ENCODE peak calls at places on chromosomes 5 and 9, in four cellular contexts. F is DMS153; E is fibroblast of lung; N is stimulated activated CD4-positive, alpha-beta T cell treated with anti-CD3 and anti-CD28 coated beads, TNF-alpha, amount 100 ng/mL, for 4 hours. T is an unnamed sample.

GRCh38 chr5:39661026-39661779 is 236.4 kb upstream of the DAB2 start:
- DNase-seq in F (no peak), E (peak), N (no peak), T (no peak)

GRCh38 chr5:54205918-54206317 is 104.5 kb downstream of the ARL15 start:
- DNase-seq in F (no peak), E (no peak), N (no peak), T (no peak)

GRCh38 chr5:144139586-144139985 is 30.9 kb downstream of the YIPF5 start:
- DNase-seq in F (no peak), E (peak), N (no peak), T (no peak)

GRCh38 chr5:158812381-158812780 is 287.3 kb downstream of the EBF1 start:
- DNase-seq in F (no peak), E (no peak), N (peak), T (no peak)

GRCh38 chr5:147481376-147481775 is 28.5 kb downstream of the DPYSL3 start:
- DNase-seq in F (no peak), E (peak), N (no peak), T (no peak)

GRCh38 chr5:133398646-133399081 is 213.7 kb downstream of the FSTL4 start:
- DNase-seq in F (no peak), E (no peak), N (no peak), T (no peak)

GRCh38 chr9:21326526-21327139 is 8.6 kb downstream of the KLHL9 start:
- DNase-seq in F (peak), E (peak), N (no peak), T (no peak)

GRCh38 chr9:128190516-128191405 is 611 bp downstream of the CIZ1 start:
- DNase-seq in F (no peak), E (peak), N (no peak), T (no peak)

GRCh38 chr5:92599217-92599810 is 981.7 kb downstream of the NR2F1-AS1 start:
- DNase-seq in F (peak), E (no peak), N (no peak), T (no peak)

GRCh38 chr5:10856646-10857332 is 95.8 kb upstream of the DAP start:
- DNase-seq in F (no peak), E (peak), N (peak), T (no peak)

GRCh38 chr5:59542841-59543825 is 350.4 kb downstream of the PDE4D start:
- DNase-seq in F (peak), E (peak), N (no peak), T (no peak)

GRCh38 chr5:112684737-112685136 is 52.9 kb upstream of the APC start:
- DNase-seq in F (no peak), E (no peak), N (no peak), T (no peak)

GRCh38 chr5:98490348-98490747 is 283.1 kb upstream of the RGMB start:
- DNase-seq in F (no peak), E (no peak), N (no peak), T (no peak)

GRCh38 chr5:126544087-126544740 is 50.8 kb downstream of the ALDH7A1 start:
- DNase-seq in F (no peak), E (peak), N (no peak), T (no peak)

GRCh38 chr5:143208781-143209510 is 194.5 kb downstream of the NR3C1 start:
- DNase-seq in F (no peak), E (no peak), N (no peak), T (no peak)

GRCh38 chr5:33936004-33936380 is 194 bp upstream of the RXFP3 start:
- DNase-seq in F (no peak), E (peak), N (no peak), T (peak)

GRCh38 chr5:123455095-123455494 is 31.9 kb upstream of the CEP120 start:
- DNase-seq in F (no peak), E (no peak), N (no peak), T (no peak)

GRCh38 chr9:5482194-5482593 is 28.1 kb upstream of the PDCD1LG2 start:
- DNase-seq in F (no peak), E (no peak), N (no peak), T (no peak)

GRCh38 chr5:133825631-133826289 is 142.7 kb downstream of the C5orf15 start:
- DNase-seq in F (no peak), E (no peak), N (no peak), T (no peak)

GRCh38 chr5:168481330-168481788 is 4.9 kb upstream of the RARS1 start:
- DNase-seq in F (no peak), E (no peak), N (no peak), T (no peak)

T was measured in NCI-H1048.